ENCODE peak calls at places on chromosomes 4 and X, in seven cellular contexts. I is GM12878, P is HepG2, M is K562, N is SK-N-SH, O is H1, W is Panc1. A is an unnamed sample.

GRCh38 chrX:47143894-47144625 is 442 bp downstream of the NDUFB11 start:
- DNase-seq in I (peak), P (no peak), M (peak), N (peak), O (no peak), W (no peak), A (no peak)

GRCh38 chrX:57573754-57574153 is 18.1 kb upstream of the ZXDB start:
- DNase-seq in I (no peak), P (no peak), M (peak), N (no peak), O (no peak), W (no peak), A (no peak)

GRCh38 chr4:108592674-108592986 is 27.7 kb upstream of the RPL34 start:
- DNase-seq in I (no peak), P (peak), M (no peak), N (no peak), O (no peak), W (no peak), A (no peak)

GRCh38 chrX:107686026-107686425 is 57.7 kb downstream of the PRPS1 start:
- DNase-seq in I (no peak), P (no peak), M (no peak), N (no peak), O (no peak), W (no peak), A (no peak)

GRCh38 chr4:47831026-47831689 is 6.7 kb downstream of the CORIN start:
- DNase-seq in I (no peak), P (no peak), M (no peak), N (no peak), O (no peak), W (no peak), A (no peak)

GRCh38 chr4:164959896-164960295 is 17.6 kb downstream of the TRIM61 start:
- DNase-seq in I (no peak), P (no peak), M (no peak), N (no peak), O (no peak), W (no peak), A (no peak)

GRCh38 chrX:133685806-133686205 is 270.5 kb upstream of the GPC4 start:
- DNase-seq in I (no peak), P (no peak), M (no peak), N (peak), O (no peak), W (no peak), A (no peak)

GRCh38 chrX:45068555-45068954 is 132.1 kb downstream of the DIPK2B start:
- DNase-seq in I (no peak), P (no peak), M (no peak), N (no peak), O (no peak), W (no peak), A (no peak)

GRCh38 chrX:13026877-13027652 is 17.4 kb downstream of the FAM9C start:
- DNase-seq in I (no peak), P (no peak), M (no peak), N (no peak), O (no peak), W (no peak), A (no peak)

GRCh38 chr4:3444351-3445110 is 2.8 kb downstream of the HGFAC start:
- DNase-seq in I (no peak), P (no peak), M (no peak), N (no peak), O (no peak), W (no peak), A (no peak)

GRCh38 chrX:119036369-119037029 is 36.3 kb upstream of the CT47C1 start:
- DNase-seq in I (no peak), P (no peak), M (no peak), N (no peak), O (no peak), W (no peak), A (no peak)

GRCh38 chr4:12729384-12729783 is 754.8 kb downstream of the RAB28 start:
- DNase-seq in I (no peak), P (peak), M (peak), N (peak), O (no peak), W (no peak), A (peak)

GRCh38 chr4:123127865-123128264 is 205.5 kb upstream of the NUDT6 start:
- DNase-seq in I (no peak), P (no peak), M (no peak), N (no peak), O (no peak), W (no peak), A (no peak)

GRCh38 chr4:116529129-116529528 is 556.2 kb downstream of the TRAM1L1 start:
- DNase-seq in I (no peak), P (no peak), M (no peak), N (no peak), O (no peak), W (no peak), A (no peak)
- TF ChIP-seq SIN3A in I (no peak), P (no peak), M (no peak), N (no peak), O (no peak), W (no peak), A (no peak)

GRCh38 chr4:116229420-116229819 is 856.0 kb downstream of the TRAM1L1 start:
- DNase-seq in I (no peak), P (no peak), M (no peak), N (no peak), O (no peak), W (no peak), A (no peak)
- H3K27ac ChIP-seq in I (no peak), P (no peak), M (no peak), N (no peak), O (no peak), W (no peak), A (no peak)

GRCh38 chrX:116281106-116281505 is 110.6 kb downstream of the AGTR2 start:
- DNase-seq in I (no peak), P (no peak), M (no peak), N (no peak), O (no peak), W (no peak), A (no peak)
- TF ChIP-seq SIN3A in I (no peak), P (no peak), M (no peak), N (no peak), O (no peak), W (no peak), A (no peak)

GRCh38 chr4:23745377-23745776 is 144.5 kb downstream of the PPARGC1A start:
- DNase-seq in I (no peak), P (no peak), M (no peak), N (no peak), O (no peak), W (no peak), A (no peak)
- H3K27ac ChIP-seq in I (no peak), P (no peak), M (no peak), N (no peak), O (no peak), W (no peak), A (no peak)

GRCh38 chr4:78057135-78057599 is at the start of gene FRAS1:
- DNase-seq in I (no peak), P (peak), M (no peak), N (peak), O (peak), W (no peak), A (no peak)

GRCh38 chr4:78058591-78059523 is 1.7 kb downstream of the FRAS1 start:
- DNase-seq in I (no peak), P (peak), M (no peak), N (peak), O (peak), W (no peak), A (no peak)

GRCh38 chr4:78057600-78058560 is 757 bp downstream of the FRAS1 start:
- DNase-seq in I (no peak), P (peak), M (no peak), N (peak), O (peak), W (no peak), A (no peak)

GRCh38 chr4:78059938-78060337 is 2.8 kb downstream of the FRAS1 start:
- DNase-seq in I (no peak), P (no peak), M (no peak), N (no peak), O (no peak), W (no peak), A (no peak)

DNA sequence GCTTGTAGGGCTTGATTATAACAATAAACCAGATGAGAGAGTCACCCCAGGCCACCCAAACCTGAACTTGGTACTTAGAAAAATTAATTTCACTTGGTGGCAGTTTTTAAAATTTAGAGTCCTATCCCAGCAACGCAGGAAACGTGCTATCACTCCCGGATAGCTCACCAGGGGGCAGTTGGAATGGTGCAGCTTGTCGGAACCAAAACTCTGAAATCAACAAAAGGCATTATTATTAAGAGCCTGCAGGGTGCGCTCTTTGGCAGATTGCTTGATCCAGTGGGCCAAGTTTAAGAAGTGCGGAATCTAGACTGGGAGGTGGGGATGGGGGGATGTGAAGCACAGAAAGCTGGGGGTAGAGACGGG is 2.4 kb downstream of the FRAS1 start:
- DNase-seq in I (no peak), P (peak), M (peak), N (peak), O (peak), W (peak), A (peak)
- TF ChIP-seq SIN3A in I (no peak), P (peak), M (no peak), N (peak), O (peak), W (no peak), A (no peak)